ENCODE peak calls at places on chromosomes 5 and 9, in six cellular contexts. B, N, L, G, C and V are unnamed samples.

GRCh38 chr9:21082671-21083070 is 4.9 kb upstream of the IFNB1 start:
- DNase-seq in B (no peak), N (no peak), L (no peak), G (no peak), C (no peak), V (no peak)

GRCh38 chr5:11234501-11234911 is 473.5 kb upstream of the DAP start:
- DNase-seq in B (no peak), N (no peak), L (peak), G (no peak), C (no peak), V (no peak)

GRCh38 chr9:88776717-88777497 is 214.4 kb upstream of the S1PR3 start:
- DNase-seq in B (peak), N (no peak), L (no peak), G (no peak), C (no peak), V (no peak)

GRCh38 chr5:107621089-107621488 is 49.6 kb downstream of the EFNA5 start:
- DNase-seq in B (no peak), N (no peak), L (no peak), G (no peak), C (no peak), V (no peak)

GRCh38 chr5:90134892-90135291 is 274.7 kb downstream of the CETN3 start:
- DNase-seq in B (no peak), N (no peak), L (no peak), G (no peak), C (no peak), V (no peak)

GRCh38 chr5:175022286-175022685 is 297.9 kb downstream of the MSX2 start:
- DNase-seq in B (no peak), N (no peak), L (no peak), G (no peak), C (no peak), V (no peak)

GRCh38 chr5:60634054-60634453 is 65.9 kb downstream of the DEPDC1B start:
- DNase-seq in B (no peak), N (no peak), L (no peak), G (no peak), C (no peak), V (no peak)

GRCh38 chr9:98326402-98327248 is 71.2 kb upstream of the TBC1D2 start:
- DNase-seq in B (no peak), N (no peak), L (no peak), G (no peak), C (no peak), V (peak)

GRCh38 chr5:143147918-143148317 is 255.6 kb downstream of the NR3C1 start:
- DNase-seq in B (no peak), N (no peak), L (no peak), G (no peak), C (no peak), V (no peak)

GRCh38 chr5:98928802-98929122 is at the start of gene CHD1:
- DNase-seq in B (peak), N (peak), L (peak), G (peak), C (peak), V (peak)

GRCh38 chr9:115923903-115924668 is 229.5 kb upstream of the PAPPA start:
- DNase-seq in B (no peak), N (no peak), L (no peak), G (no peak), C (no peak), V (no peak)

GRCh38 chr9:38084556-38084880 is 15.5 kb upstream of the SHB start:
- DNase-seq in B (no peak), N (no peak), L (no peak), G (no peak), C (no peak), V (no peak)